ENCODE peak calls at places on chromosomes 3 and 15, in nine cellular contexts. P is NT2/D1; Q is PC-3; U is mucosa of descending colon; K is IMR-90; E is cardiac muscle cell; J is CD4-positive, alpha-beta T cell; H is neuronal stem cell; W is heart left ventricle. L is an unnamed sample. For H3K9me3, the result is how much of the 10 kb centered on the place peaks cover.

GRCh38 chr3:178393833-178394232 is 142.4 kb upstream of the KCNMB2 start:
- DNase-seq in K (peak), U (no peak), W (no peak), J (no peak), H (no peak), P (no peak), Q (peak), E (no peak), L (no peak)

GRCh38 chr15:90143176-90143655 is 40.9 kb upstream of the IDH2 start:
- DNase-seq in U (peak), P (peak), W (peak), J (peak), K (peak), Q (peak), E (peak), H (peak), L (peak)

GRCh38 chr3:187319699-187320302 is 28.3 kb upstream of the MASP1 start:
- DNase-seq in W (peak), K (peak), J (peak), U (no peak), Q (peak), P (peak), E (peak), H (peak), L (peak)

GRCh38 chr3:192090586-192090985 is 629.6 kb downstream of the PYDC2 start:
- DNase-seq in W (no peak), U (no peak), P (peak), J (no peak), Q (peak), E (no peak), K (no peak), H (no peak), L (no peak)

GRCh38 chr15:67799801-67800205 is 25.5 kb upstream of the SKOR1 start:
- DNase-seq in H (no peak), E (no peak), K (no peak), J (no peak), U (no peak), Q (no peak), P (no peak), W (no peak), L (no peak)

GRCh38 chr3:124202754-124203153 is 210.8 kb upstream of the ROPN1 start:
- DNase-seq in H (no peak), K (no peak), P (no peak), Q (no peak), J (no peak), U (no peak), E (peak), W (peak), L (no peak)

GRCh38 chr3:8501388-8502131 is at the start of gene LMCD1:
- DNase-seq in U (peak), H (peak), P (peak), J (peak), E (peak), K (peak), W (peak), Q (peak), L (peak)

GRCh38 chr3:106825962-106826605 is 551.2 kb upstream of the CCDC54 start:
- DNase-seq in W (no peak), K (peak), P (no peak), U (no peak), J (no peak), Q (peak), E (no peak), H (no peak), L (no peak)

GRCh38 chr3:99108508-99108907 is 207.0 kb upstream of the DCBLD2 start:
- DNase-seq in W (no peak), H (no peak), U (no peak), Q (peak), K (peak), P (no peak), E (no peak), J (no peak), L (no peak)

GRCh38 chr15:42137461-42138261 is 18.8 kb downstream of the PLA2G4F start:
- DNase-seq in P (no peak), U (no peak), H (peak), Q (peak), K (peak), W (no peak), J (peak), E (peak), L (peak)

GRCh38 chr3:170835346-170835745 is 34.6 kb downstream of the RPL22L1 start:
- DNase-seq in E (peak), K (no peak), U (no peak), Q (no peak), J (no peak), H (no peak), P (no peak), W (no peak), L (no peak)

GRCh38 chr15:81000144-81000625 is 538 bp upstream of the TLNRD1 start:
- DNase-seq in U (no peak), W (no peak), J (no peak), Q (peak), H (no peak), K (no peak), E (no peak), P (no peak), L (no peak)

GRCh38 chr3:124351430-124352142 is 359.7 kb upstream of the ROPN1 start:
- DNase-seq in E (peak), H (peak), W (no peak), K (peak), P (peak), U (no peak), J (no peak), Q (peak), L (no peak)

GRCh38 chr3:55461896-55462295 is 25.2 kb downstream of the WNT5A start:
- DNase-seq in E (no peak), J (no peak), K (peak), Q (peak), U (no peak), P (no peak), W (no peak), H (no peak), L (no peak)

GRCh38 chr15:85583404-85584390 is 203.3 kb downstream of the AKAP13 start:
- DNase-seq in E (no peak), Q (peak), P (no peak), J (peak), H (peak), U (no peak), K (peak), W (peak), L (peak)

GRCh38 chr15:95149036-95149435 is 917.7 kb downstream of the MCTP2 start:
- DNase-seq in U (no peak), H (no peak), E (no peak), Q (no peak), J (no peak), W (no peak), P (no peak), K (no peak), L (no peak)

GRCh38 chr3:16112910-16113504 is 61.5 kb upstream of the GALNT15 start:
- DNase-seq in E (no peak), H (no peak), P (no peak), Q (peak), J (no peak), W (no peak), K (peak), U (no peak), L (no peak)

GRCh38 chr3:140529096-140529495 is 148.8 kb upstream of the TRIM42 start:
- DNase-seq in W (no peak), Q (peak), J (no peak), E (no peak), P (peak), U (no peak), H (no peak), K (peak), L (no peak)

GRCh38 chr15:71114887-71115566 is at the start of gene THSD4:
- DNase-seq in U (peak), W (peak), H (peak), K (peak), Q (peak), E (peak), P (peak), J (peak), L (peak)

GRCh38 chr3:170639003-170639402 is 53.1 kb upstream of the SLC7A14 start:
- DNase-seq in H (no peak), P (no peak), J (no peak), U (no peak), E (no peak), W (no peak), K (no peak), Q (no peak), L (no peak)

DNA sequence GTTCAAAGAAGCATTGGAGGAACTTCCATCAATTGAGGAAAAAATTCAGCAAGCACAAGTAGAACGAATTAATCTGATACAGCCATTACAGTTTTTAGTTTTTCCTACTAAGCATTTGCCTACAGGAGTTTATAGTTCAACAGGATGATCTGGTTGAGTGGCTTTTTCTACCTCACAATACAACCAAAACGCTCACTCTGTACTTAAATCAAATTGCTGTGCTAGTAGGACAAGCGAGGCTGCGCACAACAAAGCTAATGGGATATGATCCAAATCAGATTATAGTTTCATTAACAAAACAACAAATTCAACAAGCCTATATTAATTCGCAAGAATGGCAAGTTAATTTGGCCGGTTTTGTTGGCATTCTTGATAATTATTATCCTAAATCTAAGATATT is 44.2 kb downstream of the ETFA start:
- DNase-seq in H (no peak), Q (no peak), K (no peak), W (no peak), J (no peak), U (no peak), E (peak), P (no peak), L (no peak)
- H3K9me3 ChIP-seq in H (under half), Q (under half), K (under half), W (under half), J (under half), U (half or more), E (under half), P (half or more), L (under half)

DNA sequence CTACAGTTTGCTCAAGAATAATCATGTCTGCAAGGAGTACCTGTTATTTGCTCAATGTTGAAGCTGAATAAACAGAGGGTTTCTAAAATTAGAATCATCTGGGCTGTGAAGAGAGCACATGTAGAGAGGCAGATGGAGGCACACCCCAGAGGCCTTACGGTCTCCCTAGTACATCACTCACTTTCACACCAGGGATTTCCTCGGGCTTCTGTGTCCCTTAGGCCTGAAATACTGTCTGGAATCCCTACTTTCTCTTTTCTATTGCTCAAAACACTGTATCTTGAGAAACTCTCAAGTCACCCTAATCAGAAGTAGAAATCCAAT is 473.7 kb upstream of the ROBO2 start:
- DNase-seq in Q (no peak), E (no peak), K (no peak), P (no peak), U (no peak), J (no peak), H (no peak), W (no peak), L (no peak)
- H3K9me3 ChIP-seq in Q (under half), E (under half), K (under half), P (under half), U (under half), J (under half), H (under half), W (under half), L (under half)

GRCh38 chr15:66215811-66216210 is 37.7 kb downstream of the MEGF11 start:
- DNase-seq in K (no peak), W (no peak), U (no peak), P (no peak), Q (no peak), H (no peak), J (no peak), E (no peak), L (no peak)
- H3K9me3 ChIP-seq in K (under half), W (under half), U (under half), P (under half), Q (under half), H (under half), J (under half), E (under half), L (under half)

DNA sequence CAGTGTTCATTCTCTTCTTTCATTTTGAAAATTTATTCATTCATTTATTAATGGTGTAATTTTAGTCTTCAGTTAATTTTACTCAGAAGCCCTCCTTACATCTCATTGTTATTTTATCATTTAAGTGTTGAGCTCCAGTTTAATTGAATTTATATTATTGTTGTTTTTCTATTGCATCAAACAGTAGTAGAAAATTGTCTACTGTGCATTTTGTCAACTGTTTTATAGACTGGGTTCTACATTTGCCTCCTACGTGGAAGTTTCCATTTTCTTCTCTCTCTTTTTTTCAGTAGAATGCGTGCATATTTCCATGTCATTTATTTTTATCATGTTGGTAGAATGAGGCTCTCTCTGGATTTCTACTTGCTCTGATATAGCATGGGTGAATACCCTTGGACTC is 487.4 kb downstream of the NR2F2 start:
- DNase-seq in P (no peak), U (no peak), Q (no peak), E (no peak), K (no peak), W (no peak), H (no peak), J (no peak), L (no peak)
- H3K9me3 ChIP-seq in P (under half), U (under half), Q (under half), E (under half), K (under half), W (under half), H (under half), J (under half), L (under half)

GRCh38 chr3:151224268-151224909 is 21.4 kb upstream of the GPR171 start:
- DNase-seq in P (no peak), U (no peak), E (no peak), J (no peak), W (no peak), K (no peak), Q (no peak), H (no peak), L (no peak)
- H3K9me3 ChIP-seq in P (under half), U (under half), E (under half), J (under half), W (under half), K (under half), Q (under half), H (under half), L (under half)

GRCh38 chr15:23854535-23855252 is 167.6 kb upstream of the NDN start:
- DNase-seq in E (no peak), W (no peak), H (no peak), J (no peak), U (no peak), P (no peak), Q (no peak), K (no peak), L (no peak)
- H3K9me3 ChIP-seq in E (under half), W (under half), H (under half), J (under half), U (under half), P (under half), Q (under half), K (under half), L (under half)

DNA sequence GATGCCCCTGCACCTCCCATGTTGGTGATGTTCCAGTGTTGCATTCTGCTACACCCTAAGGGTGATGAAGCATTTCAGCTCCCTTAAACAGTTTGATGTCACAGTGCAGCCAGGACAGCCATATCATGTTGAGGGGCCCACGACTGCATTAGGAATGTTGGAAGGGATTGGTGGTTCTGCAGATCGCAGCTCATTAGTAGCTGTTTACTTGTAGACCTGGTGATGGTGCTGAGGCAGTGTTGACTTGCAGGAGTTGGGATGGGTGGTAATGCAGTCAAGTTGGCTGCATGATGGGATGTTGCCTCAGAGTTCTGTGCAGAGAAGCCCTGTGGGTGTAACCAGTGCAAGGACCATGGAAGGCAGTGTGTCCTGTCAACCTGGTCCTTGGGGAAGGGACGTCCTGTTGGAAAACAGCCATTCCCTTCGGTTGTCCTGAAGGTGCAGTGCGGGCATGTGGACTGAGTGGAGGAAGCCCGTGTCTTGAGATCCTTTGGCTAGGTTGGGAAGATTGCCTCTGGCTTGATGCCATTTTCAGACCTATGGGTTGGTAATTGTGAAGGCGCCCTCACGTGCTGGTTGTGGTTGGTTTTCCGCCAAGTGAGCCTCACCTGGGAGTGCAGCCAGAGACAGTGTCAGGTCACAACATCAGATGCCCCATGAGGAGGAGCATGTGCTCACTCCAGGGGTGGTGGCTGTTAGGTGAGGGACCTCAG is 100.7 kb downstream of the SNRPN start:
- DNase-seq in H (no peak), P (no peak), K (no peak), W (no peak), U (no peak), Q (no peak), J (no peak), E (no peak), L (no peak)
- H3K9me3 ChIP-seq in H (half or more), P (half or more), K (half or more), W (under half), U (half or more), Q (half or more), J (half or more), E (under half), L (under half)

GRCh38 chr15:45242289-45242688 is 9.7 kb upstream of the SLC28A2 start:
- DNase-seq in E (no peak), Q (no peak), P (no peak), W (no peak), K (no peak), J (no peak), H (peak), U (no peak), L (peak)
- H3K9me3 ChIP-seq in E (under half), Q (under half), P (under half), W (under half), K (under half), J (half or more), H (under half), U (half or more), L (under half)

L was measured in CD4-positive, alpha-beta memory T cell.